ENCODE peak calls at places on chromosomes 5 and 9, in eight cellular contexts. One of them, this sample, is unnamed.

GRCh38 chr9:106449528-106449927 is 413.4 kb upstream of the ZNF462 start:
- DNase-seq in fibroblast of the aortic adventitia: no peak
- DNase-seq in psoas muscle: no peak
- DNase-seq in fibroblast of mammary gland: no peak
- DNase-seq in omental fat pad: no peak
- DNase-seq in BJ: no peak
- DNase-seq in CD4-positive, alpha-beta T cell: no peak
- DNase-seq in GM20000: no peak
- DNase-seq in this sample: no peak

GRCh38 chr9:108913391-108913790 is 20.5 kb downstream of the ELP1 start:
- DNase-seq in fibroblast of the aortic adventitia: no peak
- DNase-seq in psoas muscle: no peak
- DNase-seq in fibroblast of mammary gland: peak
- DNase-seq in omental fat pad: no peak
- DNase-seq in BJ: no peak
- DNase-seq in CD4-positive, alpha-beta T cell: no peak
- DNase-seq in GM20000: no peak
- DNase-seq in this sample: peak

GRCh38 chr9:105686936-105687335 is 7.4 kb upstream of the TMEM38B start:
- DNase-seq in fibroblast of the aortic adventitia: no peak
- DNase-seq in psoas muscle: no peak
- DNase-seq in fibroblast of mammary gland: no peak
- DNase-seq in omental fat pad: no peak
- DNase-seq in BJ: no peak
- DNase-seq in CD4-positive, alpha-beta T cell: no peak
- DNase-seq in GM20000: no peak
- DNase-seq in this sample: no peak

GRCh38 chr5:31404325-31404724 is 127.6 kb downstream of the DROSHA start:
- DNase-seq in fibroblast of the aortic adventitia: peak
- DNase-seq in psoas muscle: no peak
- DNase-seq in fibroblast of mammary gland: no peak
- DNase-seq in omental fat pad: no peak
- DNase-seq in BJ: no peak
- DNase-seq in CD4-positive, alpha-beta T cell: no peak
- DNase-seq in GM20000: no peak
- DNase-seq in this sample: no peak

GRCh38 chr5:178483620-178484019 is 106.6 kb downstream of the COL23A1 start:
- DNase-seq in fibroblast of the aortic adventitia: no peak
- DNase-seq in psoas muscle: no peak
- DNase-seq in fibroblast of mammary gland: no peak
- DNase-seq in omental fat pad: no peak
- DNase-seq in BJ: no peak
- DNase-seq in CD4-positive, alpha-beta T cell: peak
- DNase-seq in GM20000: no peak
- DNase-seq in this sample: no peak

GRCh38 chr5:157582731-157583580 is 7.4 kb upstream of the ADAM19 start:
- DNase-seq in fibroblast of the aortic adventitia: no peak
- DNase-seq in psoas muscle: no peak
- DNase-seq in fibroblast of mammary gland: no peak
- DNase-seq in omental fat pad: no peak
- DNase-seq in BJ: no peak
- DNase-seq in CD4-positive, alpha-beta T cell: no peak
- DNase-seq in GM20000: no peak
- DNase-seq in this sample: no peak

GRCh38 chr9:8186553-8186952 is 387.0 kb upstream of the DMAC1 start:
- DNase-seq in fibroblast of the aortic adventitia: no peak
- DNase-seq in psoas muscle: no peak
- DNase-seq in fibroblast of mammary gland: no peak
- DNase-seq in omental fat pad: no peak
- DNase-seq in BJ: no peak
- DNase-seq in CD4-positive, alpha-beta T cell: no peak
- DNase-seq in GM20000: no peak
- DNase-seq in this sample: peak

GRCh38 chr9:124126571-124127289 is 115.2 kb downstream of the LHX2 start:
- DNase-seq in fibroblast of the aortic adventitia: peak
- DNase-seq in psoas muscle: peak
- DNase-seq in fibroblast of mammary gland: peak
- DNase-seq in omental fat pad: peak
- DNase-seq in BJ: no peak
- DNase-seq in CD4-positive, alpha-beta T cell: peak
- DNase-seq in GM20000: peak
- DNase-seq in this sample: peak

GRCh38 chr5:180782748-180783147 is 19.9 kb downstream of the MGAT1 start:
- DNase-seq in fibroblast of the aortic adventitia: no peak
- DNase-seq in psoas muscle: no peak
- DNase-seq in fibroblast of mammary gland: no peak
- DNase-seq in omental fat pad: no peak
- DNase-seq in BJ: no peak
- DNase-seq in CD4-positive, alpha-beta T cell: no peak
- DNase-seq in GM20000: no peak
- DNase-seq in this sample: no peak

GRCh38 chr9:130193531-130194405 is 21.6 kb downstream of the NCS1 start:
- DNase-seq in fibroblast of the aortic adventitia: no peak
- DNase-seq in psoas muscle: no peak
- DNase-seq in fibroblast of mammary gland: peak
- DNase-seq in omental fat pad: no peak
- DNase-seq in BJ: no peak
- DNase-seq in CD4-positive, alpha-beta T cell: no peak
- DNase-seq in GM20000: no peak
- DNase-seq in this sample: no peak

GRCh38 chr5:133006653-133007052 is 19.7 kb downstream of the ZCCHC10 start:
- DNase-seq in fibroblast of the aortic adventitia: peak
- DNase-seq in psoas muscle: no peak
- DNase-seq in fibroblast of mammary gland: no peak
- DNase-seq in omental fat pad: no peak
- DNase-seq in BJ: no peak
- DNase-seq in CD4-positive, alpha-beta T cell: no peak
- DNase-seq in GM20000: no peak
- DNase-seq in this sample: no peak

GRCh38 chr5:135040331-135041144 is 6.5 kb upstream of the PITX1 start:
- DNase-seq in fibroblast of the aortic adventitia: no peak
- DNase-seq in psoas muscle: peak
- DNase-seq in fibroblast of mammary gland: no peak
- DNase-seq in omental fat pad: no peak
- DNase-seq in BJ: no peak
- DNase-seq in CD4-positive, alpha-beta T cell: no peak
- DNase-seq in GM20000: no peak
- DNase-seq in this sample: no peak

GRCh38 chr5:93452255-93452654 is 128.8 kb downstream of the NR2F1-AS1 start:
- DNase-seq in fibroblast of the aortic adventitia: peak
- DNase-seq in psoas muscle: no peak
- DNase-seq in fibroblast of mammary gland: no peak
- DNase-seq in omental fat pad: no peak
- DNase-seq in BJ: no peak
- DNase-seq in CD4-positive, alpha-beta T cell: no peak
- DNase-seq in GM20000: no peak
- DNase-seq in this sample: no peak

GRCh38 chr9:134661791-134662142 is 20.2 kb downstream of the COL5A1 start:
- DNase-seq in fibroblast of the aortic adventitia: no peak
- DNase-seq in psoas muscle: no peak
- DNase-seq in fibroblast of mammary gland: peak
- DNase-seq in omental fat pad: no peak
- DNase-seq in BJ: no peak
- DNase-seq in CD4-positive, alpha-beta T cell: no peak
- DNase-seq in GM20000: no peak
- DNase-seq in this sample: peak

DNA sequence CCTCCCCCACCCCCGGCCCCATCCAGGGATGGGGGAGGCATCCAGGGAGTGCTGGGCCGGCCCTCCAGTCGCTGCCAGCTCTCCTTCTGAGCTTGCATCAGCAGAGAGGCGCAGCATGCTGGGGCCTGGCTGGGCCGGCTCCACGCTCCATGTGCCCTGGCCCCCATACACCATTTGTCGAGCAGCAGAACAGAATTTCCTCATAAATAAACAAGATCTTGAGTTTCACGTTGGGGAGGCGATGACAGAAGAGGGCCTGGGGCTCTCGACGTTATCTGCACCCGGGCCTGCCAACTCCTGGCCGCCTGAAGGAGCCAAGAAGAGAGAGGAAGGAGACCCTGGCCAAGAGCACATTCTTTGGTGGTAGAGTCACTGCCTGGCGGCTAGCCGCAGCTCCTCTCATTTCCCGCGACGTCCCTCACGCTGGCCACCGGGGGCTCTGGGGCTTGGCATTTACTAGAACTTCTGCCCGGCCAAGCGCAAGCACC is 177.0 kb downstream of the FGF18 start:
- DNase-seq in fibroblast of the aortic adventitia: peak
- DNase-seq in psoas muscle: peak
- DNase-seq in fibroblast of mammary gland: peak
- DNase-seq in omental fat pad: no peak
- DNase-seq in BJ: peak
- DNase-seq in CD4-positive, alpha-beta T cell: no peak
- DNase-seq in GM20000: no peak
- DNase-seq in this sample: peak
- TF ChIP-seq CTCF in fibroblast of the aortic adventitia: peak
- TF ChIP-seq CTCF in psoas muscle: no peak
- TF ChIP-seq CTCF in fibroblast of mammary gland: no peak
- TF ChIP-seq CTCF in omental fat pad: no peak
- TF ChIP-seq CTCF in BJ: no peak
- TF ChIP-seq CTCF in CD4-positive, alpha-beta T cell: no peak
- TF ChIP-seq CTCF in GM20000: no peak
- TF ChIP-seq CTCF in this sample: no peak

GRCh38 chr5:67339219-67339767 is 142.7 kb upstream of the CD180 start:
- DNase-seq in fibroblast of the aortic adventitia: no peak
- DNase-seq in psoas muscle: no peak
- DNase-seq in fibroblast of mammary gland: no peak
- DNase-seq in omental fat pad: no peak
- DNase-seq in BJ: no peak
- DNase-seq in CD4-positive, alpha-beta T cell: no peak
- DNase-seq in GM20000: no peak
- DNase-seq in this sample: no peak
- TF ChIP-seq CTCF in fibroblast of the aortic adventitia: no peak
- TF ChIP-seq CTCF in psoas muscle: no peak
- TF ChIP-seq CTCF in fibroblast of mammary gland: no peak
- TF ChIP-seq CTCF in omental fat pad: no peak
- TF ChIP-seq CTCF in BJ: no peak
- TF ChIP-seq CTCF in CD4-positive, alpha-beta T cell: no peak
- TF ChIP-seq CTCF in GM20000: no peak
- TF ChIP-seq CTCF in this sample: no peak

DNA sequence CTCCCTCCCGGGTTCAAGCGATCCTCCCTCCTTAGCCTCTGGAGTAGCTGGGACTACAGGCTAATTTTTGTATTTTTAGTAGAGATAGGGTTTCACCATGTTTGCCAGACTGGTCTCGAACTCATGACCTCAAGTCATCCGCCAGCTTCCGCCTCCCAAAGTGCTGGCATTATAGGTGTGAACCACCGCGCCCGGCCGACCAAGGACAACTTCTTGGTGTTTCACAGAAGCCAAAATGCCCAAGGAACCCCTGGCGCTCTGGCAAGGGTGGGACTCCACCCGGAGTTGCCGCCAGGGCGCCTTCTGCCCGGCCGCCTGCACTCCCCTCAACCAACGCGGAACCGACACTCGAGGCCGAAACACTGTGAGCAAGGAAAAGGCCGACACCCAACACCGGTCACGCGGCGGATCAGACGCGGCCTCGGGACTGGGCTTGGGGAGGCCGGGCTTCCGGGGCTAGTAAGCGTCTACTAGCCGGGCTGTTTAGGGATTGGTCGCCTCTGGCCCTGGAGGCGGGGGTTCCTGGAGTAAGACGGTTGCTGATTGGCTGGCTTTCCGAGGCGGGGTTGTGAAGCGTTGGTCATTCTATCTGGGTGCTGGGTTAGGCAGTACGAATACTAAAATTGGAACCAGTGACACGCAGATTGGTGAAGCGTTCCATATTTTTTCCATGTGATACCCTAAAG is 7.7 kb upstream of the CFAP157 start:
- DNase-seq in fibroblast of the aortic adventitia: peak
- DNase-seq in psoas muscle: peak
- DNase-seq in fibroblast of mammary gland: peak
- DNase-seq in omental fat pad: peak
- DNase-seq in BJ: peak
- DNase-seq in CD4-positive, alpha-beta T cell: peak
- DNase-seq in GM20000: peak
- DNase-seq in this sample: peak
- TF ChIP-seq CTCF in fibroblast of the aortic adventitia: peak
- TF ChIP-seq CTCF in psoas muscle: peak
- TF ChIP-seq CTCF in fibroblast of mammary gland: no peak
- TF ChIP-seq CTCF in omental fat pad: no peak
- TF ChIP-seq CTCF in BJ: peak
- TF ChIP-seq CTCF in CD4-positive, alpha-beta T cell: no peak
- TF ChIP-seq CTCF in GM20000: no peak
- TF ChIP-seq CTCF in this sample: no peak

GRCh38 chr5:59729820-59730219 is 163.7 kb downstream of the PDE4D start:
- DNase-seq in fibroblast of the aortic adventitia: no peak
- DNase-seq in psoas muscle: no peak
- DNase-seq in fibroblast of mammary gland: no peak
- DNase-seq in omental fat pad: no peak
- DNase-seq in BJ: no peak
- DNase-seq in CD4-positive, alpha-beta T cell: no peak
- DNase-seq in GM20000: no peak
- DNase-seq in this sample: no peak

GRCh38 chr5:59732806-59733205 is 160.7 kb downstream of the PDE4D start:
- DNase-seq in fibroblast of the aortic adventitia: no peak
- DNase-seq in psoas muscle: no peak
- DNase-seq in fibroblast of mammary gland: peak
- DNase-seq in omental fat pad: no peak
- DNase-seq in BJ: no peak
- DNase-seq in CD4-positive, alpha-beta T cell: no peak
- DNase-seq in GM20000: no peak
- DNase-seq in this sample: no peak

GRCh38 chr5:59732301-59732700 is 161.2 kb downstream of the PDE4D start:
- DNase-seq in fibroblast of the aortic adventitia: no peak
- DNase-seq in psoas muscle: no peak
- DNase-seq in fibroblast of mammary gland: no peak
- DNase-seq in omental fat pad: no peak
- DNase-seq in BJ: no peak
- DNase-seq in CD4-positive, alpha-beta T cell: no peak
- DNase-seq in GM20000: no peak
- DNase-seq in this sample: no peak

GRCh38 chr5:59729357-59729756 is 164.2 kb downstream of the PDE4D start:
- DNase-seq in fibroblast of the aortic adventitia: no peak
- DNase-seq in psoas muscle: no peak
- DNase-seq in fibroblast of mammary gland: no peak
- DNase-seq in omental fat pad: no peak
- DNase-seq in BJ: no peak
- DNase-seq in CD4-positive, alpha-beta T cell: no peak
- DNase-seq in GM20000: no peak
- DNase-seq in this sample: no peak

GRCh38 chr5:59731829-59732228 is 161.7 kb downstream of the PDE4D start:
- DNase-seq in fibroblast of the aortic adventitia: no peak
- DNase-seq in psoas muscle: no peak
- DNase-seq in fibroblast of mammary gland: no peak
- DNase-seq in omental fat pad: no peak
- DNase-seq in BJ: no peak
- DNase-seq in CD4-positive, alpha-beta T cell: no peak
- DNase-seq in GM20000: no peak
- DNase-seq in this sample: no peak
- TF ChIP-seq CTCF in fibroblast of the aortic adventitia: no peak
- TF ChIP-seq CTCF in psoas muscle: no peak
- TF ChIP-seq CTCF in fibroblast of mammary gland: no peak
- TF ChIP-seq CTCF in omental fat pad: no peak
- TF ChIP-seq CTCF in BJ: no peak
- TF ChIP-seq CTCF in CD4-positive, alpha-beta T cell: no peak
- TF ChIP-seq CTCF in GM20000: no peak
- TF ChIP-seq CTCF in this sample: no peak

DNA sequence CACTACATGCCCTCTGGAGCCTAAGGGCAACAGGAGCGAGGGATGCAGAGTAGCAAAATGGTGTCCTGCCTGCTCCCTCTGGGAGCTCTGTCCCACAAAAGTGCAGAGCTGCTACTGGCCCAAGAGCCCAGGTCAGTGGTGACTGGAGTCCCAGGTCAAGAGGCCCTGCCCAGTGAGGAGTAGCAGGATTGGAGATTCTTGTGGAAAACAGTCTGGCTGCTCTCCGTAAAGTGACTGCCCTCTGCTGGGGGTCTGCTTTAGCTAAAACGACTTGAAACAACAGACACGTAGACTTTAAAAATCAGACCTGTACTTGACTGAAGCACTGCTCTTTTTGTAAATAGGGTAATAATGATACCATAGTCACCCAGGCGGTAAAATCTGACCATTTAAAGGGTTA is 917.0 kb downstream of the MAT2B start:
- DNase-seq in fibroblast of the aortic adventitia: peak
- DNase-seq in psoas muscle: no peak
- DNase-seq in fibroblast of mammary gland: peak
- DNase-seq in omental fat pad: no peak
- DNase-seq in BJ: no peak
- DNase-seq in CD4-positive, alpha-beta T cell: no peak
- DNase-seq in GM20000: no peak
- DNase-seq in this sample: no peak
- TF ChIP-seq CTCF in fibroblast of the aortic adventitia: peak
- TF ChIP-seq CTCF in psoas muscle: no peak
- TF ChIP-seq CTCF in fibroblast of mammary gland: peak
- TF ChIP-seq CTCF in omental fat pad: no peak
- TF ChIP-seq CTCF in BJ: no peak
- TF ChIP-seq CTCF in CD4-positive, alpha-beta T cell: no peak
- TF ChIP-seq CTCF in GM20000: no peak
- TF ChIP-seq CTCF in this sample: peak

This sample was measured in osteoblast.